ENCODE peak calls at places on chromosomes 11 and 22, in eight cellular contexts. One of them, this sample, is unnamed.

GRCh38 chr11:2808850-2809847 is 76.4 kb downstream of the CDKN1C start:
- DNase-seq in heart right ventricle: no peak
- DNase-seq in body of pancreas: peak
- DNase-seq in IMR-90: no peak
- DNase-seq in heart left ventricle: no peak
- DNase-seq in colonic mucosa: no peak
- DNase-seq in left ventricle myocardium inferior: peak
- DNase-seq in uterus: peak
- DNase-seq in this sample: no peak

GRCh38 chr11:119712459-119713360 is 16.3 kb downstream of the NECTIN1 start:
- DNase-seq in heart right ventricle: no peak
- DNase-seq in body of pancreas: peak
- DNase-seq in IMR-90: no peak
- DNase-seq in heart left ventricle: no peak
- DNase-seq in colonic mucosa: no peak
- DNase-seq in left ventricle myocardium inferior: no peak
- DNase-seq in uterus: no peak
- DNase-seq in this sample: no peak

GRCh38 chr11:133844217-133844616 is 1.1 kb downstream of the SPATA19 start:
- DNase-seq in heart right ventricle: no peak
- DNase-seq in body of pancreas: no peak
- DNase-seq in IMR-90: no peak
- DNase-seq in heart left ventricle: no peak
- DNase-seq in colonic mucosa: no peak
- DNase-seq in left ventricle myocardium inferior: no peak
- DNase-seq in uterus: no peak
- DNase-seq in this sample: no peak

GRCh38 chr11:67392182-67392715 is 463 bp downstream of the RAD9A start:
- DNase-seq in heart right ventricle: no peak
- DNase-seq in body of pancreas: peak
- DNase-seq in IMR-90: no peak
- DNase-seq in heart left ventricle: no peak
- DNase-seq in colonic mucosa: no peak
- DNase-seq in left ventricle myocardium inferior: no peak
- DNase-seq in uterus: no peak
- DNase-seq in this sample: no peak

GRCh38 chr11:12148882-12149281 is 38.5 kb downstream of the MICAL2 start:
- DNase-seq in heart right ventricle: no peak
- DNase-seq in body of pancreas: no peak
- DNase-seq in IMR-90: no peak
- DNase-seq in heart left ventricle: no peak
- DNase-seq in colonic mucosa: no peak
- DNase-seq in left ventricle myocardium inferior: no peak
- DNase-seq in uterus: no peak
- DNase-seq in this sample: no peak

GRCh38 chr11:61110255-61111059 is 8.2 kb downstream of the CD5 start:
- DNase-seq in heart right ventricle: no peak
- DNase-seq in body of pancreas: no peak
- DNase-seq in IMR-90: no peak
- DNase-seq in heart left ventricle: no peak
- DNase-seq in colonic mucosa: no peak
- DNase-seq in left ventricle myocardium inferior: no peak
- DNase-seq in uterus: no peak
- DNase-seq in this sample: no peak

GRCh38 chr11:10493041-10493663 is 38.1 kb downstream of the AMPD3 start:
- DNase-seq in heart right ventricle: no peak
- DNase-seq in body of pancreas: no peak
- DNase-seq in IMR-90: no peak
- DNase-seq in heart left ventricle: no peak
- DNase-seq in colonic mucosa: no peak
- DNase-seq in left ventricle myocardium inferior: no peak
- DNase-seq in uterus: no peak
- DNase-seq in this sample: no peak

GRCh38 chr11:43933608-43934358 is 8.7 kb upstream of the C11orf96 start:
- DNase-seq in heart right ventricle: no peak
- DNase-seq in body of pancreas: no peak
- DNase-seq in IMR-90: peak
- DNase-seq in heart left ventricle: no peak
- DNase-seq in colonic mucosa: no peak
- DNase-seq in left ventricle myocardium inferior: no peak
- DNase-seq in uterus: no peak
- DNase-seq in this sample: no peak

GRCh38 chr22:31296258-31296657 is 4.0 kb upstream of the PIK3IP1 start:
- DNase-seq in heart right ventricle: no peak
- DNase-seq in body of pancreas: no peak
- DNase-seq in IMR-90: peak
- DNase-seq in heart left ventricle: no peak
- DNase-seq in colonic mucosa: no peak
- DNase-seq in left ventricle myocardium inferior: no peak
- DNase-seq in uterus: no peak
- DNase-seq in this sample: no peak

GRCh38 chr11:122632178-122632824 is 23.2 kb upstream of the UBASH3B start:
- DNase-seq in heart right ventricle: no peak
- DNase-seq in body of pancreas: no peak
- DNase-seq in IMR-90: no peak
- DNase-seq in heart left ventricle: no peak
- DNase-seq in colonic mucosa: no peak
- DNase-seq in left ventricle myocardium inferior: no peak
- DNase-seq in uterus: no peak
- DNase-seq in this sample: peak

GRCh38 chr11:119774180-119774763 is 45.3 kb upstream of the NECTIN1 start:
- DNase-seq in heart right ventricle: no peak
- DNase-seq in body of pancreas: peak
- DNase-seq in IMR-90: peak
- DNase-seq in heart left ventricle: no peak
- DNase-seq in colonic mucosa: no peak
- DNase-seq in left ventricle myocardium inferior: no peak
- DNase-seq in uterus: no peak
- DNase-seq in this sample: peak

GRCh38 chr11:34492806-34493414 is 20.7 kb downstream of the ELF5 start:
- DNase-seq in heart right ventricle: no peak
- DNase-seq in body of pancreas: peak
- DNase-seq in IMR-90: peak
- DNase-seq in heart left ventricle: peak
- DNase-seq in colonic mucosa: peak
- DNase-seq in left ventricle myocardium inferior: no peak
- DNase-seq in uterus: peak
- DNase-seq in this sample: peak

GRCh38 chr11:69122642-69123431 is 32.9 kb upstream of the SMIM38 start:
- DNase-seq in heart right ventricle: peak
- DNase-seq in body of pancreas: peak
- DNase-seq in IMR-90: peak
- DNase-seq in heart left ventricle: peak
- DNase-seq in colonic mucosa: peak
- DNase-seq in left ventricle myocardium inferior: peak
- DNase-seq in uterus: peak
- DNase-seq in this sample: peak

GRCh38 chr11:134606251-134606650 is 194.2 kb upstream of the B3GAT1 start:
- DNase-seq in heart right ventricle: no peak
- DNase-seq in body of pancreas: no peak
- DNase-seq in IMR-90: no peak
- DNase-seq in heart left ventricle: no peak
- DNase-seq in colonic mucosa: no peak
- DNase-seq in left ventricle myocardium inferior: no peak
- DNase-seq in uterus: no peak
- DNase-seq in this sample: no peak

GRCh38 chr22:46798366-46799057 is 36.1 kb downstream of the TBC1D22A start:
- DNase-seq in heart right ventricle: peak
- DNase-seq in body of pancreas: peak
- DNase-seq in IMR-90: peak
- DNase-seq in heart left ventricle: peak
- DNase-seq in colonic mucosa: peak
- DNase-seq in left ventricle myocardium inferior: peak
- DNase-seq in uterus: peak
- DNase-seq in this sample: peak

GRCh38 chr22:23302171-23303002 is 122.1 kb downstream of the BCR start:
- DNase-seq in heart right ventricle: peak
- DNase-seq in body of pancreas: no peak
- DNase-seq in IMR-90: no peak
- DNase-seq in heart left ventricle: peak
- DNase-seq in colonic mucosa: peak
- DNase-seq in left ventricle myocardium inferior: no peak
- DNase-seq in uterus: no peak
- DNase-seq in this sample: no peak

GRCh38 chr11:64067257-64067993 is 31.7 kb downstream of the FLRT1 start:
- DNase-seq in heart right ventricle: no peak
- DNase-seq in body of pancreas: no peak
- DNase-seq in IMR-90: no peak
- DNase-seq in heart left ventricle: no peak
- DNase-seq in colonic mucosa: no peak
- DNase-seq in left ventricle myocardium inferior: no peak
- DNase-seq in uterus: no peak
- DNase-seq in this sample: no peak

GRCh38 chr11:71474771-71475483 is 21.9 kb downstream of the NADSYN1 start:
- DNase-seq in heart right ventricle: no peak
- DNase-seq in body of pancreas: no peak
- DNase-seq in IMR-90: no peak
- DNase-seq in heart left ventricle: no peak
- DNase-seq in colonic mucosa: no peak
- DNase-seq in left ventricle myocardium inferior: no peak
- DNase-seq in uterus: no peak
- DNase-seq in this sample: no peak

GRCh38 chr11:78192911-78193341 is 4.2 kb downstream of the USP35 start:
- DNase-seq in heart right ventricle: no peak
- DNase-seq in body of pancreas: peak
- DNase-seq in IMR-90: no peak
- DNase-seq in heart left ventricle: no peak
- DNase-seq in colonic mucosa: no peak
- DNase-seq in left ventricle myocardium inferior: no peak
- DNase-seq in uterus: no peak
- DNase-seq in this sample: no peak

GRCh38 chr11:116984186-116984585 is 114.0 kb downstream of the SIK3 start:
- DNase-seq in heart right ventricle: no peak
- DNase-seq in body of pancreas: no peak
- DNase-seq in IMR-90: peak
- DNase-seq in heart left ventricle: no peak
- DNase-seq in colonic mucosa: no peak
- DNase-seq in left ventricle myocardium inferior: no peak
- DNase-seq in uterus: no peak
- DNase-seq in this sample: no peak

GRCh38 chr11:33723238-33723881 is 12.9 kb downstream of the CD59 start:
- DNase-seq in heart right ventricle: no peak
- DNase-seq in body of pancreas: no peak
- DNase-seq in IMR-90: peak
- DNase-seq in heart left ventricle: peak
- DNase-seq in colonic mucosa: no peak
- DNase-seq in left ventricle myocardium inferior: no peak
- DNase-seq in uterus: no peak
- DNase-seq in this sample: peak

GRCh38 chr11:118918128-118918685 is 7.5 kb downstream of the BCL9L start:
- DNase-seq in heart right ventricle: peak
- DNase-seq in body of pancreas: peak
- DNase-seq in IMR-90: peak
- DNase-seq in heart left ventricle: peak
- DNase-seq in colonic mucosa: peak
- DNase-seq in left ventricle myocardium inferior: peak
- DNase-seq in uterus: peak
- DNase-seq in this sample: peak

GRCh38 chr11:64092119-64092760 is 56.5 kb downstream of the FLRT1 start:
- DNase-seq in heart right ventricle: no peak
- DNase-seq in body of pancreas: no peak
- DNase-seq in IMR-90: no peak
- DNase-seq in heart left ventricle: no peak
- DNase-seq in colonic mucosa: no peak
- DNase-seq in left ventricle myocardium inferior: no peak
- DNase-seq in uterus: no peak
- DNase-seq in this sample: no peak

GRCh38 chr11:721913-722811 is 16.1 kb downstream of the EPS8L2 start:
- DNase-seq in heart right ventricle: no peak
- DNase-seq in body of pancreas: no peak
- DNase-seq in IMR-90: no peak
- DNase-seq in heart left ventricle: no peak
- DNase-seq in colonic mucosa: peak
- DNase-seq in left ventricle myocardium inferior: no peak
- DNase-seq in uterus: no peak
- DNase-seq in this sample: no peak

GRCh38 chr11:68764746-68765145 is 13.4 kb upstream of the TESMIN start:
- DNase-seq in heart right ventricle: no peak
- DNase-seq in body of pancreas: no peak
- DNase-seq in IMR-90: no peak
- DNase-seq in heart left ventricle: no peak
- DNase-seq in colonic mucosa: no peak
- DNase-seq in left ventricle myocardium inferior: no peak
- DNase-seq in uterus: no peak
- DNase-seq in this sample: no peak

DNA sequence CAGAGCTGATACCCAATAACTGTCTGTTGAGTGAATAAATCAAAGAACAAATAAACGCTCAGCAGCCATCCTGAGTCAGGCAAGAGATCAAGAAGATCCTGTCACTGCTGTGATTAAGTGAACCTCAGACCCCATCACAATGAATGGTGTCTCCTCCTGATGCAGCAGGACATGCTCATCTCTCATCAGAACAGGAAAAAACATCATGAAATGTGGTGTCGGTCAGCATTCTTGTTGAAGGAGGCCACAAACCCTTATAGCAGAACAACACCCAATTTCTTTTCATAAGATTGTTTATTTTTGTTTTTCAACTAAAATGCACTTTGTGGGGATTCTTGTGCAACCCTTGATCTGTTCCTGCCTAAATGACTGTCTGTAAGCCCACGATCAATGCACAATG is 60.3 kb downstream of the SYTL2 start:
- DNase-seq in heart right ventricle: no peak
- DNase-seq in body of pancreas: no peak
- DNase-seq in IMR-90: no peak
- DNase-seq in heart left ventricle: no peak
- DNase-seq in colonic mucosa: no peak
- DNase-seq in left ventricle myocardium inferior: no peak
- DNase-seq in uterus: no peak
- DNase-seq in this sample: no peak
- H3K27ac ChIP-seq in heart right ventricle: no peak
- H3K27ac ChIP-seq in body of pancreas: no peak
- H3K27ac ChIP-seq in IMR-90: no peak
- H3K27ac ChIP-seq in heart left ventricle: no peak
- H3K27ac ChIP-seq in colonic mucosa: no peak
- H3K27ac ChIP-seq in left ventricle myocardium inferior: no peak
- H3K27ac ChIP-seq in uterus: no peak
- H3K27ac ChIP-seq in this sample: no peak

GRCh38 chr22:26975865-26976264 is 318.5 kb downstream of the MIAT start:
- DNase-seq in heart right ventricle: no peak
- DNase-seq in body of pancreas: no peak
- DNase-seq in IMR-90: no peak
- DNase-seq in heart left ventricle: no peak
- DNase-seq in colonic mucosa: no peak
- DNase-seq in left ventricle myocardium inferior: no peak
- DNase-seq in uterus: no peak
- DNase-seq in this sample: no peak
- TF ChIP-seq CTCF in heart right ventricle: no peak
- TF ChIP-seq CTCF in body of pancreas: no peak
- TF ChIP-seq CTCF in IMR-90: no peak
- TF ChIP-seq CTCF in heart left ventricle: no peak
- TF ChIP-seq CTCF in colonic mucosa: no peak
- TF ChIP-seq CTCF in left ventricle myocardium inferior: no peak
- TF ChIP-seq CTCF in uterus: no peak
- TF ChIP-seq CTCF in this sample: no peak

GRCh38 chr22:42973536-42973881 is 41.4 kb downstream of the PACSIN2 start:
- DNase-seq in heart right ventricle: no peak
- DNase-seq in body of pancreas: no peak
- DNase-seq in IMR-90: no peak
- DNase-seq in heart left ventricle: no peak
- DNase-seq in colonic mucosa: no peak
- DNase-seq in left ventricle myocardium inferior: no peak
- DNase-seq in uterus: no peak
- DNase-seq in this sample: no peak
- H3K27ac ChIP-seq in heart right ventricle: peak
- H3K27ac ChIP-seq in body of pancreas: peak
- H3K27ac ChIP-seq in IMR-90: no peak
- H3K27ac ChIP-seq in heart left ventricle: no peak
- H3K27ac ChIP-seq in colonic mucosa: peak
- H3K27ac ChIP-seq in left ventricle myocardium inferior: no peak
- H3K27ac ChIP-seq in uterus: peak
- H3K27ac ChIP-seq in this sample: peak

GRCh38 chr22:20102203-20102780 is 13.6 kb upstream of the RANBP1 start:
- DNase-seq in heart right ventricle: no peak
- DNase-seq in body of pancreas: no peak
- DNase-seq in IMR-90: no peak
- DNase-seq in heart left ventricle: no peak
- DNase-seq in colonic mucosa: no peak
- DNase-seq in left ventricle myocardium inferior: no peak
- DNase-seq in uterus: no peak
- DNase-seq in this sample: no peak
- TF ChIP-seq CTCF in heart right ventricle: no peak
- TF ChIP-seq CTCF in body of pancreas: no peak
- TF ChIP-seq CTCF in IMR-90: no peak
- TF ChIP-seq CTCF in heart left ventricle: no peak
- TF ChIP-seq CTCF in colonic mucosa: no peak
- TF ChIP-seq CTCF in left ventricle myocardium inferior: no peak
- TF ChIP-seq CTCF in uterus: no peak
- TF ChIP-seq CTCF in this sample: no peak

This sample was measured in RWPE1.